ENCODE peak calls at places on chromosome 2, in eight cellular contexts. C, O, K, Q, L, S, H and U are unnamed samples.

GRCh38 chr2:111903516-111903915 is 5.1 kb downstream of the MERTK start:
- DNase-seq in C (no peak), O (no peak), K (no peak), Q (no peak), L (no peak), S (no peak), H (no peak), U (no peak)

GRCh38 chr2:175004730-175004979 is 526 bp downstream of the CHN1 start:
- DNase-seq in C (no peak), O (no peak), K (no peak), Q (no peak), L (no peak), S (no peak), H (no peak), U (no peak)

GRCh38 chr2:157329524-157329923 is 3.9 kb upstream of the ERMN start:
- DNase-seq in C (no peak), O (no peak), K (no peak), Q (no peak), L (no peak), S (no peak), H (no peak), U (no peak)

GRCh38 chr2:135281375-135281774 is 229.3 kb downstream of the RAB3GAP1 start:
- DNase-seq in C (no peak), O (no peak), K (no peak), Q (no peak), L (no peak), S (no peak), H (no peak), U (no peak)

GRCh38 chr2:41735446-41735845 is 312.4 kb upstream of the PKDCC start:
- DNase-seq in C (no peak), O (no peak), K (no peak), Q (no peak), L (no peak), S (no peak), H (no peak), U (no peak)

GRCh38 chr2:229282758-229283546 is 11.9 kb upstream of the PID1 start:
- DNase-seq in C (peak), O (peak), K (no peak), Q (no peak), L (no peak), S (no peak), H (peak), U (peak)

GRCh38 chr2:75403991-75404428 is 156.7 kb downstream of the EVA1A start:
- DNase-seq in C (peak), O (peak), K (peak), Q (peak), L (peak), S (no peak), H (peak), U (peak)

GRCh38 chr2:45435316-45435715 is 175.8 kb downstream of the SRBD1 start:
- DNase-seq in C (peak), O (peak), K (no peak), Q (no peak), L (no peak), S (no peak), H (no peak), U (peak)

GRCh38 chr2:216691210-216691741 is 4.1 kb downstream of the IGFBP5 start:
- DNase-seq in C (peak), O (no peak), K (no peak), Q (no peak), L (no peak), S (no peak), H (no peak), U (peak)

GRCh38 chr2:191415858-191416257 is 170.7 kb downstream of the MYO1B start:
- DNase-seq in C (no peak), O (no peak), K (no peak), Q (no peak), L (no peak), S (no peak), H (no peak), U (no peak)